ENCODE peak calls at places on chromosomes 3 and 15, in seven cellular contexts. J is prostate gland, Y is endothelial cell of umbilical vein, Z is GM23248, E is neural progenitor cell, W is breast epithelium, H is RWPE1. U is an unnamed sample.

GRCh38 chr15:64746921-64747320 is 28.5 kb downstream of the RBPMS2 start:
- DNase-seq in H (no peak), Z (no peak), Y (no peak), W (no peak), J (no peak), E (no peak), U (no peak)

GRCh38 chr3:98504534-98504933 is 7.1 kb downstream of the OR5K2 start:
- DNase-seq in E (no peak), W (no peak), Z (no peak), J (no peak), H (no peak), Y (no peak), U (no peak)

GRCh38 chr3:38313685-38314084 is 31.6 kb downstream of the SLC22A14 start:
- DNase-seq in H (no peak), Y (no peak), J (no peak), W (no peak), Z (no peak), E (no peak), U (no peak)

GRCh38 chr3:145767909-145768308 is 393.1 kb downstream of the PLOD2 start:
- DNase-seq in Y (peak), E (no peak), H (no peak), J (no peak), W (no peak), Z (peak), U (no peak)

GRCh38 chr3:16407365-16407764 is 106.1 kb downstream of the RFTN1 start:
- DNase-seq in Z (no peak), Y (no peak), J (no peak), H (no peak), W (no peak), E (no peak), U (no peak)

GRCh38 chr3:117997201-117998049 is 1037.2 kb downstream of the IGSF11 start:
- DNase-seq in Y (peak), W (peak), E (peak), Z (peak), H (peak), J (peak), U (peak)

GRCh38 chr3:37093481-37093880 is 80.9 kb downstream of the LRRFIP2 start:
- DNase-seq in J (no peak), Z (peak), Y (no peak), W (no peak), H (no peak), E (no peak), U (no peak)

GRCh38 chr3:62318752-62319569 is 54.4 kb downstream of the FEZF2 start:
- DNase-seq in Z (peak), J (peak), H (peak), E (peak), Y (peak), W (peak), U (peak)

GRCh38 chr3:179867961-179868360 is 168.8 kb downstream of the PEX5L start:
- DNase-seq in J (no peak), E (no peak), Y (no peak), H (no peak), W (no peak), Z (no peak), U (no peak)

GRCh38 chr3:143951351-143951971 is 20.2 kb upstream of the DIPK2A start:
- DNase-seq in Y (peak), Z (peak), J (peak), W (no peak), E (peak), H (peak), U (no peak)

GRCh38 chr3:130463221-130463620 is 53.8 kb upstream of the COL6A6 start:
- DNase-seq in H (no peak), W (no peak), E (no peak), Z (no peak), J (no peak), Y (no peak), U (no peak)

GRCh38 chr3:141454906-141455602 is 31.8 kb upstream of the RASA2 start:
- DNase-seq in Z (peak), H (peak), J (peak), W (no peak), E (peak), Y (peak), U (peak)

GRCh38 chr3:99878005-99878404 is 60.3 kb downstream of the CMSS1 start:
- DNase-seq in Z (peak), H (peak), W (no peak), E (no peak), Y (peak), J (no peak), U (no peak)

GRCh38 chr3:81462921-81463320 is 298.5 kb downstream of the GBE1 start:
- DNase-seq in J (no peak), E (no peak), Z (no peak), W (no peak), Y (no peak), H (no peak), U (no peak)

GRCh38 chr3:48564022-48564421 is 441 bp upstream of the UCN2 start:
- DNase-seq in H (peak), E (no peak), J (no peak), Z (peak), W (no peak), Y (peak), U (no peak)

GRCh38 chr15:42595641-42596240 is 20.3 kb downstream of the STARD9 start:
- DNase-seq in J (no peak), E (no peak), Y (no peak), Z (peak), H (no peak), W (no peak), U (no peak)

GRCh38 chr3:65672876-65673815 is 365.6 kb downstream of the MAGI1 start:
- DNase-seq in H (peak), Z (peak), J (peak), Y (peak), W (no peak), E (peak), U (peak)

GRCh38 chr15:95850837-95851236 is 479.7 kb upstream of the NR2F2 start:
- DNase-seq in Y (no peak), J (no peak), H (no peak), Z (no peak), W (no peak), E (no peak), U (no peak)

GRCh38 chr3:150346956-150347863 is 60.9 kb upstream of the TSC22D2 start:
- DNase-seq in Z (peak), W (no peak), Y (no peak), H (no peak), J (no peak), E (no peak), U (no peak)

GRCh38 chr3:177729939-177730700 is 532.8 kb upstream of the TBL1XR1 start:
- DNase-seq in H (no peak), Z (no peak), W (peak), J (no peak), E (no peak), Y (no peak), U (no peak)

GRCh38 chr3:126570103-126570541 is 11.4 kb upstream of the C3orf22 start:
- DNase-seq in Y (no peak), E (peak), W (no peak), Z (peak), J (no peak), H (no peak), U (no peak)

GRCh38 chr3:148757238-148757930 is 59.7 kb downstream of the AGTR1 start:
- DNase-seq in Y (no peak), E (no peak), Z (peak), W (no peak), J (no peak), H (no peak), U (no peak)

GRCh38 chr3:36201546-36201945 is 178.8 kb upstream of the STAC start:
- DNase-seq in H (no peak), W (no peak), Z (no peak), Y (no peak), E (no peak), J (no peak), U (no peak)

GRCh38 chr15:49236869-49237268 is 66.8 kb downstream of the GALK2 start:
- DNase-seq in Z (no peak), Y (no peak), H (no peak), W (no peak), E (no peak), J (no peak), U (no peak)

GRCh38 chr15:98996169-98996568 is 11.4 kb downstream of the PGPEP1L start:
- DNase-seq in W (no peak), J (no peak), E (no peak), H (no peak), Y (no peak), Z (no peak), U (no peak)

GRCh38 chr3:128448491-128448890 is 18.2 kb downstream of the DNAJB8 start:
- DNase-seq in H (no peak), Z (no peak), J (no peak), E (no peak), Y (no peak), W (no peak), U (no peak)
- H3K27ac ChIP-seq in H (no peak), Z (no peak), J (no peak), E (no peak), Y (no peak), W (no peak), U (no peak)

GRCh38 chr15:40032125-40032839 is 6.7 kb downstream of the SRP14 start:
- DNase-seq in Y (no peak), Z (no peak), J (peak), E (no peak), W (no peak), H (no peak), U (no peak)

GRCh38 chr15:40028853-40029252 is 10.1 kb downstream of the SRP14 start:
- DNase-seq in Y (peak), W (no peak), Z (no peak), H (no peak), J (no peak), E (no peak), U (no peak)

GRCh38 chr15:40031300-40031699 is 7.7 kb downstream of the SRP14 start:
- DNase-seq in W (no peak), E (no peak), Y (no peak), H (no peak), J (no peak), Z (no peak), U (no peak)

GRCh38 chr15:40028193-40028592 is 10.8 kb downstream of the SRP14 start:
- DNase-seq in Y (no peak), H (no peak), W (no peak), Z (no peak), J (no peak), E (no peak), U (no peak)

DNA sequence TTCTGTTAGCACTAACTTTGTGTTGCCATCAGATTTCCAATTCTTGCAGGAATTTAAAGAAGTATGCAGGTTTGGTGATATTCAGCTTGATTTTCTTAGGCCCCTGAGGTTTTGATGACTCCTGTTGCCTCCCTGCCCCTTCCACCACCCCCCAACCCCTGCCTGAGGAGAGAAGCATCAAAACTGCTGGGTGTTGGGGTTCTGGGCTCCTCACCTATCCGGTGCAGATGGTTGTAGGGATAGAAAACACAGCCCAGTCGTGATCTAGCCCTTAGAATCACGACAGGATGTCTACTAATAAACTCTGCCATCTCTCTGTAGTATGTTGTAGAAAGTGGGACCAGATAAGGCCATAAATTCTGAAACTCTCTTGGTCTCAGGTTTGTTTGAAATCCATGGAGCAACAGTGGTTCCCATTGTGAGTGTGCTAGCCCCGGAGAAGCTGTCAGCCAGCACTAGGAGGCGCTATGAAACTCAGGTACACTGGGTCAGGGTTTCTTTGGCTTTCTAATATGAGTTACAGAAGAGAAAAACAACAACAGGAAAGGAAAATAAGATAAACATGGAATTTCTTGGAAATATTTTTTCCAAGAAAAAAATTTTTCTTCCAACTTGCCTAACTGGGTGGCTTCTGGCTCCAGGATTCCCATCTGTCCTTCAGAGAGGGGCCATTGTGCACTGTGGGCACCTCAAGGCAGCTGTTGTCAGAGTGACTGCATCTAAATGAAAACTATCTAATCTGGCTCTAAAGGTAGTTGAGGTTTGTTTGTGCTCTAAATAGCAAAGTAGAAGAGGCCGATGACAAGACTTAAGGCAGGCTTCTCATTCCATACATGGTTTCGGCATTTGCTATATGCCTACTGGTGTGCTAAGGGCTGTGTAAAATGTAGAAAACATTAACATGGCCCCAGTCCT is 8.7 kb downstream of the SRP14 start:
- DNase-seq in E (peak), J (no peak), W (no peak), H (no peak), Y (peak), Z (peak), U (no peak)
- H3K27ac ChIP-seq in E (no peak), J (peak), W (peak), H (no peak), Y (peak), Z (no peak), U (no peak)

DNA sequence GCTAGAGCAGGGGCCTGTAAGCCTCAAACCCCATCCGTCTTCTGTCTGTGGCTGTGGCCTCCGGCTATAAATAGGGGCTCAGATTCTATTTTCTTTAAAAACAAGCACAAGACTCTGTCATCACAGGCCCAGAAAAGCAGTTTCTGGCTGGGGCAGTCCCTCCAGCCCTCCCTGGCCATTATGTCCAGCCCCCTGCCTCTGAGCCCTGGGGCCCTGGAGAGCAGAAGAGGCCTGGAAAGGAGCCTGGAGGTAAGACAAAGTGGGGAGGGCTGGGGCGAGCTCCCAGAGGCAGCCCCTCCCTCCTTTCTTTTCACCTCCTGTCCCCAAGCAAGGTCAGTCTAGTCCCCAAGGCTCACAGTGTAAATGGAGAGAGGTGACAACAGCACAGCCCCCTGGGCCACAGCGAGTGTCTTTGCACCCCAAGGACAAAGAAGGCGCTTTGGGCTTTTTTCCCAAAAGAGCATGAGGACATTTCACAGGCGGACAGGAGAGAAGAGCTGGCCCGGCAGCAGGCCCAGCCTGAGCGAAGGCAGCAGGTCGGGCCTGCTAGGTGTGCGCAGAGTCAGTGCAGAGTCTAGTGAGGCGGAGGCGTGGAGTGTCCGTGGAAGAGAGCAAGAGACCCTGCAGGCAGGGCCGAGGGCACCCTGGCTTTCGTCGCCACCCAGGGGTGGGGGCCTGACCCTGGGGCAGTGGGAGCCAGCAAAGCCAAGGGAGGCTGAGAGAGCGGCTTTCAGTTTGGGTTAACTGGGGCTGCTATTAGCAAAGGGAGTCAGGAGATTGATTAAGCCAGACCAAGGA is 188.3 kb downstream of the TBC1D2B start:
- DNase-seq in Y (no peak), E (no peak), J (no peak), H (no peak), W (no peak), Z (no peak), U (no peak)
- H3K27ac ChIP-seq in Y (no peak), E (no peak), J (no peak), H (peak), W (peak), Z (no peak), U (no peak)

GRCh38 chr15:29849218-29849617 is 26.9 kb upstream of the TJP1 start:
- DNase-seq in Z (peak), Y (no peak), H (no peak), J (no peak), E (no peak), W (no peak), U (no peak)

GRCh38 chr15:29840054-29840453 is 17.8 kb upstream of the TJP1 start:
- DNase-seq in W (no peak), J (no peak), Y (no peak), Z (no peak), H (no peak), E (no peak), U (no peak)

GRCh38 chr15:29842290-29842689 is 20.0 kb upstream of the TJP1 start:
- DNase-seq in Z (no peak), J (no peak), E (no peak), H (no peak), W (no peak), Y (no peak), U (no peak)

GRCh38 chr15:29840928-29841327 is 18.7 kb upstream of the TJP1 start:
- DNase-seq in W (no peak), J (no peak), Y (no peak), E (no peak), Z (peak), H (no peak), U (no peak)

GRCh38 chr15:29844290-29844903 is 22.1 kb upstream of the TJP1 start:
- DNase-seq in Z (peak), Y (no peak), H (peak), W (no peak), J (no peak), E (no peak), U (no peak)
- H3K27ac ChIP-seq in Z (peak), Y (no peak), H (peak), W (no peak), J (no peak), E (no peak), U (peak)

DNA sequence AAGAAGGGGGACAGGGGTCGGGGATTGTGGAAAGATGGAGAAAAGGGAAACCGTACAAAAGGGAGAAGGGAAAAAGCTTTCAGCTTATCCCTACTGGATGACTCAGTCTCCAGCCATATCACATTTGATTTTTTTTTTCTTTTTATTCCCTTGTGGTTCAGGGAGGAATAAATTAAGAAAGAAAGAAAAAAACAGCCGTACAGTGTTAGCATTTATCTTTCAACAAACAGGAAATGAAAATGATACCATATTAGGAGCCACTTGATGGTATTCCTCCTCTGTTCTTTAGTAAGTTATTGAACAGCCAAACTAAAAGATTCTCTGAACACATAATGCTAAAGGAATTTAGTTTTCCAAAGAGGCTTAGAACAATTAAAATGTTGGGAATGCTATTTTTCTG is 594.4 kb downstream of the FOXP1 start:
- DNase-seq in H (no peak), Z (peak), W (no peak), J (no peak), E (no peak), Y (peak), U (no peak)
- H3K27ac ChIP-seq in H (no peak), Z (peak), W (no peak), J (peak), E (no peak), Y (peak), U (no peak)

DNA sequence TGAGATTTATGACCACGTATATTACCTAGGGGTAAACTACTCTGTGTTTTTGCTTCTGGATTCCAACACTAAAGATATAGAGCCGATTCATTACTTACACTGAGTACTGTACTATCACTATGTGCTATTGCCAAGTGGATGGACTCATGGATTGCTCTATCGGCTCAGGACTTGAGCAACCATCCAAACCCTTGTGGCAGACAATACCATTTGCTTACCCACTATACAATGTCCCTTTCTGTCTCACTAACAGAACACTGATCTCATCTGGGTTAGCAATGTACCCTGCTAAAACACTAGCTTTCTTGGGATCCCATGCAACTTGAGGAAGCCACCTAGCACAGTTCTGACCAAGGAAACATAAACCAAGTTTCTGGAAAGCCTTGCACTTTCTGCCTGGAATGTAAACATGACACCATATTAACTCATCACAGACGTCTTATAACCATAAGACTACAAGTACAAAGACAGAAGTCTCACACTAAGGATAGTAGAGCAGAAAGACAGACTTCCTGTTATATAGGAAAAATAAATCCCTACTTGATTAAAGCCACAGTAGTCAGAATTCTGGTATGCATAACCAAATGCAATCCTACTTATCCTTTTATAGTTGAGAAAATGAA is 38.6 kb downstream of the HACD2 start:
- DNase-seq in Y (no peak), H (peak), E (no peak), J (no peak), W (no peak), Z (peak), U (no peak)
- H3K27ac ChIP-seq in Y (no peak), H (no peak), E (no peak), J (no peak), W (no peak), Z (peak), U (no peak)

GRCh38 chr3:57803647-57804081 is 47.6 kb downstream of the SLMAP start:
- DNase-seq in J (peak), Y (peak), E (peak), W (peak), H (peak), Z (peak), U (peak)
- H3K27ac ChIP-seq in J (no peak), Y (peak), E (no peak), W (peak), H (no peak), Z (peak), U (peak)

GRCh38 chr3:170727754-170728153 is 141.9 kb upstream of the SLC7A14 start:
- DNase-seq in J (no peak), E (no peak), Y (no peak), W (no peak), H (no peak), Z (no peak), U (no peak)
- H3K27ac ChIP-seq in J (no peak), E (no peak), Y (peak), W (peak), H (no peak), Z (peak), U (peak)

U was measured in keratinocyte.